ENCODE peak calls at places on chromosomes 2 and 18, in five cellular contexts. Y, T, R, E and O are unnamed samples.
A peak's percentile ranks its signal among the peaks of the same experiment; 100 is the strongest.

GRCh38 chr2:160911258-160911657 is 249.0 kb upstream of the TANK start:
- DNase-seq in Y (no peak), T (no peak), R (no peak), E (no peak), O (no peak)

GRCh38 chr2:194104687-194105086 is 1552.3 kb upstream of the SLC39A10 start:
- DNase-seq in Y (no peak), T (no peak), R (no peak), E (no peak), O (no peak)

GRCh38 chr2:180334514-180334913 is 327.4 kb upstream of the CWC22 start:
- DNase-seq in Y (no peak), T (no peak), R (no peak), E (no peak), O (no peak)

GRCh38 chr2:3902131-3902530 is 198.8 kb downstream of the DCDC2C start:
- DNase-seq in Y (no peak), T (no peak), R (no peak), E (no peak), O (no peak)

GRCh38 chr2:30605184-30605583 is 158.1 kb downstream of the LCLAT1 start:
- DNase-seq in Y (no peak), T (no peak), R (no peak), E (no peak), O (no peak)

GRCh38 chr2:241935314-241935713 is 65.8 kb downstream of the RTP5 start:
- DNase-seq in Y (no peak), T (no peak), R (peak; percentile 42), E (no peak), O (no peak)

GRCh38 chr18:31211047-31211446 is 48.4 kb upstream of the DSC1 start:
- DNase-seq in Y (no peak), T (no peak), R (no peak), E (no peak), O (no peak)

GRCh38 chr2:238667008-238667407 is 180.9 kb upstream of the TWIST2 start:
- DNase-seq in Y (no peak), T (no peak), R (no peak), E (no peak), O (no peak)

GRCh38 chr2:223815186-223815883 is 22.0 kb downstream of the AP1S3 start:
- DNase-seq in Y (no peak), T (peak; percentile 28), R (peak; percentile 71), E (no peak), O (no peak)

GRCh38 chr18:56028514-56028913 is 440.5 kb upstream of the TCF4 start:
- DNase-seq in Y (no peak), T (peak; percentile 7), R (no peak), E (no peak), O (no peak)

GRCh38 chr2:65153515-65153914 is 23.6 kb upstream of the RAB1A start:
- DNase-seq in Y (no peak), T (peak; percentile 31), R (no peak), E (no peak), O (no peak)

GRCh38 chr2:85810376-85811172 is 56.8 kb downstream of the ATOH8 start:
- DNase-seq in Y (no peak), T (peak; percentile 17), R (no peak), E (no peak), O (peak; percentile 52)

GRCh38 chr2:157777425-157777824 is 98.7 kb downstream of the ACVR1 start:
- DNase-seq in Y (peak; percentile 41), T (peak; percentile 44), R (peak; percentile 82), E (no peak), O (no peak)

GRCh38 chr18:55875330-55875933 is 287.4 kb upstream of the TCF4 start:
- DNase-seq in Y (no peak), T (no peak), R (no peak), E (no peak), O (no peak)

GRCh38 chr2:128799736-128800135 is 481.1 kb upstream of the HS6ST1 start:
- DNase-seq in Y (no peak), T (no peak), R (no peak), E (no peak), O (no peak)

GRCh38 chr2:147572622-147573021 is 272.2 kb upstream of the ACVR2A start:
- DNase-seq in Y (no peak), T (no peak), R (no peak), E (no peak), O (no peak)

DNA sequence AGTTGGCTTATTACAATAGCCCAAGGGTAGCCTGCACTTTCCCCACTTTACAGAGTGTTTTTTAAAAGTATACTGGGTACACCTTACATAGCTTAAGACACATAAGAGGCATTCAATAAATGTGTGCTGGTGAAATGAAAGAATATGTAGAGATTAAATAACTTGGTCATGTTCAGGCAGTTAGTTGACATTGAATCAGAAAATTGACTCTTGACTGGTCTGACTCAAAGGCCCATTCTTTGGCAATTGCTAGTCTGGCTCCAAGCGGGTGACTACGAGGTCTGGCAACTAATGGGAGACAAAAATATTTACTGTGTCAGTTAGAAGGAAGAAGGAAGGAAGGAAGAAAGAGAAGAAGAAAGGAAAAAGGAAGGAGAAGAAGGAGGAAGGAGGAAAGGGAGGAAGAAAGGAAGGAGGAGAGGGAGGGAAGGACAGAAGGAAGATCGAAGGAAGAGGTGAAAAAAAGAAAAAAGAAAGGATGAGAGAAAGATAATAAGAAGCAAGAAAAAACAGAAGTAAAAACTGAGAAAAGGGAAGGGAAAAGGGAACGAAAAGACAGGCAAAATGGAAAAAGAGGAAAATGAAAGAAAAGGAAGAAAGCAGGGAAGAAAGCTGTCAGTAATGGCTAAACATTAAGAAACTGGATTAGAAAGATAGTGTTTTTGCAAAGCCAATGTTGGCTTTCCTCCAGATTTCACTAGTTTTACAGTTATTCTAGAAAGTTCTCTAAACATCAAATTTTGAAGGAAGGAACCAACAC is 286.5 kb upstream of the TRIB2 start:
- DNase-seq in Y (no peak), T (no peak), R (peak; percentile 71), E (no peak), O (no peak)
- H3K27ac ChIP-seq in Y (peak overlapping the region; percentile 19), T (no peak overlapping the region), R (peak overlapping the region; percentile 33), E (no peak overlapping the region), O (no peak overlapping the region)

GRCh38 chr2:121365061-121365460 is 80.1 kb upstream of the TFCP2L1 start:
- DNase-seq in Y (no peak), T (no peak), R (no peak), E (no peak), O (no peak)

GRCh38 chr2:121368155-121368554 is 83.2 kb upstream of the TFCP2L1 start:
- DNase-seq in Y (no peak), T (no peak), R (no peak), E (no peak), O (no peak)

GRCh38 chr2:121367246-121367900 is 82.4 kb upstream of the TFCP2L1 start:
- DNase-seq in Y (no peak), T (no peak), R (no peak), E (no peak), O (no peak)

GRCh38 chr2:121363632-121364420 is 78.8 kb upstream of the TFCP2L1 start:
- DNase-seq in Y (peak; percentile 46), T (no peak), R (peak; percentile 85), E (no peak), O (no peak)

GRCh38 chr2:121366040-121366439 is 81.0 kb upstream of the TFCP2L1 start:
- DNase-seq in Y (no peak), T (no peak), R (no peak), E (no peak), O (no peak)
- H3K4me3 ChIP-seq in Y (no peak overlapping the region), T (no peak overlapping the region), R (no peak overlapping the region), E (no peak overlapping the region), O (no peak overlapping the region)

DNA sequence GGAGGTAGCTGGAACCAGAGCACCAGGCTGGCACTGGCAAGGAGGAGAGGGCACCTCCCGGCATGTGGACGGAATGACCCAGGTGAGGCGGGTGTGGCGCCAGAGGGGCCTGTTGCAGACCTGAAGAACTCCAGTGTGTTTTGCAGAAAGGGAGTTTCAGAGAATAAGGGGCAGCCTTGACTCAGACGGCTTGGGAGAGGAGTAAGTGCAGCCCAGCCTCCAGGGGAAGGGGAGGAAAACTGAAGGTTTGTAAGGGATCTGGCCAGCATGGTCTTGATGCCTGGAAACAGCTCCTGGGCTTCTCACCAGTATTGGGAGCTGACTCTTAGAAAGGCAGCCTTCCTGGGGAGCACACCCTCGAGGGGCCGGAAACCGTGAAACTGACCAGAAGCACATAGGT is 101.1 kb downstream of the AGAP1 start:
- DNase-seq in Y (no peak), T (no peak), R (no peak), E (no peak), O (no peak)
- H3K27ac ChIP-seq in Y (no peak overlapping the region), T (no peak overlapping the region), R (no peak overlapping the region), E (no peak overlapping the region), O (no peak overlapping the region)

GRCh38 chr2:54635554-54636152 is 87.8 kb upstream of the EML6 start:
- DNase-seq in Y (no peak), T (no peak), R (no peak), E (no peak), O (no peak)
- H3K4me3 ChIP-seq in Y (no peak overlapping the region), T (no peak overlapping the region), R (peak overlapping the region; percentile 8), E (no peak overlapping the region), O (no peak overlapping the region)

GRCh38 chr2:189254268-189254883 is 74.8 kb upstream of the COL5A2 start:
- DNase-seq in Y (peak; percentile 13), T (peak; percentile 39), R (peak; percentile 81), E (no peak), O (no peak)
- H3K27ac ChIP-seq in Y (no peak overlapping the region), T (peak overlapping the region; percentile 62), R (peak overlapping the region; percentile 69), E (no peak overlapping the region), O (no peak overlapping the region)

GRCh38 chr2:213188533-213188867 is 37.1 kb upstream of the IKZF2 start:
- DNase-seq in Y (no peak), T (no peak), R (no peak), E (no peak), O (no peak)
- H3K4me3 ChIP-seq in Y (no peak overlapping the region), T (no peak overlapping the region), R (no peak overlapping the region), E (no peak overlapping the region), O (no peak overlapping the region)

GRCh38 chr2:42193722-42194187 is 24.6 kb downstream of the EML4 start:
- DNase-seq in Y (no peak), T (no peak), R (peak; percentile 51), E (no peak), O (no peak)
- H3K27ac ChIP-seq in Y (peak overlapping the region; percentile 59), T (peak overlapping the region; percentile 7), R (no peak overlapping the region), E (no peak overlapping the region), O (no peak overlapping the region)

DNA sequence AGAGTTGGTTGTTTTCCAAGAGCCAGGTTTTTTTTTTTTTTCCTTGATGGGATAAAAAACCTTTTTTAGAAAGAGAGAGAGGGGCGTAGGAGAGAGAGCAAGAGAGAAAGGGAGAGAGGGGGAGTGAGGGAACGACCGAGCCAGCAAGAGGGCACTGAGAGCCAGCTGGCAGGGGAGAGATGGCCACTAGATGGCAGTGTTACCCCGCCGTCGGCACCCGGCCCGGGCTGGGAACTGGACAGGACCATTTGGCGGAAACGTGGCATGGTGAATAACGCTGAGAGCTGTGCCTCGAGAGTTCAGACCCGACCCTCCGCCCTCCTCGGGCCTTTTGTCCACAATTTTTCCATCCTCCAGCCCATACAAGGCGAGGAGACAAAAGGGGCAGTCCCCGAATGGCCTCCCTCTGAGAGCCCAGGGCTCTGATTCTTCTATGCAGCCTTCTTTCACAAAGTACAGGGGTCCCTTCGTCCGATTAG is 286.7 kb upstream of the VRK2 start:
- DNase-seq in Y (peak; percentile 87), T (peak; percentile 91), R (peak; percentile 73), E (peak; percentile 72), O (peak; percentile 92)
- H3K4me3 ChIP-seq in Y (no peak overlapping the region), T (no peak overlapping the region), R (peak overlapping the region; percentile 16), E (no peak overlapping the region), O (peak overlapping the region; percentile 38)